ENCODE peak calls at places on chromosomes 4 and X, in ten cellular contexts. J is testis; W is epithelial cell of prostate; A is T-helper 2 cell; K is activated CD8-positive, alpha-beta memory T cell treated with anti-CD3 and anti-CD28 coated beads for 48 hours; E is NCI-H446; V is SK-N-SH; C is neural crest cell; Q is dorsolateral prefrontal cortex; S is astrocyte. U is an unnamed sample.

GRCh38 chr4:125486354-125486753 is 171.6 kb downstream of the FAT4 start:
- DNase-seq in J (no peak), W (no peak), A (no peak), K (no peak), E (peak; percentile 23), V (no peak), C (no peak), Q (no peak), S (no peak), U (no peak)

GRCh38 chrX:16466640-16467432 is 183.1 kb upstream of the S100G start:
- DNase-seq in J (no peak), W (peak; percentile 34), A (no peak), K (no peak), E (no peak), V (no peak), C (no peak), Q (no peak), S (peak; percentile 50), U (peak; percentile 82)

GRCh38 chr4:122930877-122931276 is 8.5 kb upstream of the NUDT6 start:
- DNase-seq in J (no peak), W (no peak), A (no peak), K (no peak), E (no peak), V (no peak), C (no peak), Q (no peak), S (no peak), U (no peak)

GRCh38 chrX:151899622-151900021 is 13.1 kb upstream of the MAGEA4 start:
- DNase-seq in J (no peak), W (no peak), A (no peak), K (no peak), E (no peak), V (no peak), C (no peak), Q (no peak), S (peak; percentile 37), U (no peak)

GRCh38 chrX:147877726-147878125 is 34.0 kb upstream of the FMR1 start:
- DNase-seq in J (no peak), W (no peak), A (no peak), K (no peak), E (no peak), V (no peak), C (no peak), Q (no peak), S (no peak), U (no peak)

GRCh38 chr4:168589154-168589553 is 92.3 kb downstream of the PALLD start:
- DNase-seq in J (no peak), W (peak; percentile 98), A (no peak), K (no peak), E (no peak), V (no peak), C (no peak), Q (no peak), S (peak; percentile 84), U (peak; percentile 99)

GRCh38 chr4:159460408-159460807 is 357.5 kb downstream of the RAPGEF2 start:
- DNase-seq in J (no peak), W (no peak), A (no peak), K (no peak), E (no peak), V (no peak), C (no peak), Q (no peak), S (peak; percentile 14), U (no peak)

GRCh38 chr4:169460081-169460480 is 152.3 kb downstream of the NEK1 start:
- DNase-seq in J (no peak), W (no peak), A (no peak), K (no peak), E (no peak), V (no peak), C (no peak), Q (no peak), S (no peak), U (no peak)

GRCh38 chr4:83172371-83172770 is 57.8 kb upstream of the PLAC8 start:
- DNase-seq in J (no peak), W (no peak), A (no peak), K (no peak), E (no peak), V (no peak), C (no peak), Q (no peak), S (no peak), U (no peak)

GRCh38 chr4:11702886-11703555 is 274.3 kb upstream of the HS3ST1 start:
- DNase-seq in J (no peak), W (no peak), A (no peak), K (no peak), E (no peak), V (no peak), C (no peak), Q (no peak), S (no peak), U (no peak)

GRCh38 chr4:169986369-169986768 is 39.8 kb downstream of the MFAP3L start:
- DNase-seq in J (no peak), W (no peak), A (no peak), K (no peak), E (no peak), V (no peak), C (no peak), Q (no peak), S (no peak), U (peak; percentile 60)

GRCh38 chrX:9378980-9379696 is 85.7 kb upstream of the TBL1X start:
- DNase-seq in J (no peak), W (peak; percentile 45), A (no peak), K (no peak), E (no peak), V (no peak), C (no peak), Q (no peak), S (peak; percentile 24), U (peak; percentile 52)

GRCh38 chr4:152690706-152691651 is 11.2 kb upstream of the TMEM154 start:
- DNase-seq in J (no peak), W (no peak), A (no peak), K (no peak), E (no peak), V (no peak), C (no peak), Q (no peak), S (peak; percentile 34), U (no peak)

GRCh38 chr4:176335421-176335820 is 15.7 kb downstream of the SPCS3 start:
- DNase-seq in J (no peak), W (no peak), A (no peak), K (no peak), E (no peak), V (no peak), C (no peak), Q (no peak), S (peak; percentile 52), U (peak; percentile 45)

GRCh38 chrX:151396042-151396826 is 772 bp upstream of the VMA21 start:
- DNase-seq in J (peak; percentile 25), W (peak; percentile 8), A (peak; percentile 56), K (no peak), E (no peak), V (peak; percentile 15), C (no peak), Q (no peak), S (peak; percentile 61), U (no peak)

GRCh38 chrX:10176121-10177003 is 19.6 kb downstream of the CLCN4 start:
- DNase-seq in J (no peak), W (peak; percentile 20), A (no peak), K (no peak), E (no peak), V (no peak), C (no peak), Q (peak; percentile 47), S (no peak), U (peak; percentile 25)

GRCh38 chrX:63434665-63435064 is 83.5 kb upstream of the SPIN4 start:
- DNase-seq in J (no peak), W (no peak), A (no peak), K (no peak), E (no peak), V (no peak), C (no peak), Q (no peak), S (peak; percentile 44), U (peak; percentile 30)

GRCh38 chr4:5034206-5034605 is 14.9 kb upstream of the CYTL1 start:
- DNase-seq in J (no peak), W (no peak), A (no peak), K (no peak), E (no peak), V (no peak), C (no peak), Q (no peak), S (no peak), U (no peak)

GRCh38 chr4:86730310-86730709 is 118.9 kb downstream of the SLC10A6 start:
- DNase-seq in J (no peak), W (no peak), A (peak; percentile 70), K (no peak), E (no peak), V (no peak), C (no peak), Q (no peak), S (no peak), U (no peak)

U was measured in foreskin keratinocyte.